ENCODE peak calls at places on chromosomes 6 and 20, in nine cellular contexts. I is HTR-8/SVneo; G is Caki2; T is uterus; O is amygdala; L is IMR-90; P is CD4-positive, alpha-beta memory T cell; E is EH; B is astrocyte of the cerebellum. W is an unnamed sample.

GRCh38 chr6:111625511-111626331 is 20.0 kb upstream of the TRAF3IP2 start:
- DNase-seq in E (peak), P (no peak), G (no peak), T (peak), O (peak), I (no peak), L (peak), B (no peak), W (no peak)

GRCh38 chr6:123808556-123808955 is 4.9 kb downstream of the NKAIN2 start:
- DNase-seq in P (no peak), E (no peak), T (no peak), B (no peak), L (no peak), I (no peak), O (no peak), G (peak), W (no peak)

GRCh38 chr6:53361549-53362031 is 12.8 kb upstream of the ELOVL5 start:
- DNase-seq in E (peak), I (no peak), O (peak), B (no peak), P (peak), L (peak), T (no peak), G (no peak), W (no peak)

GRCh38 chr20:51583073-51583472 is 40.6 kb upstream of the NFATC2 start:
- DNase-seq in O (no peak), G (no peak), P (no peak), L (no peak), B (no peak), E (no peak), T (no peak), I (no peak), W (no peak)

GRCh38 chr20:14523090-14523489 is 185.7 kb upstream of the FLRT3 start:
- DNase-seq in O (no peak), L (no peak), I (no peak), G (no peak), T (no peak), B (no peak), P (no peak), E (no peak), W (no peak)

GRCh38 chr20:33893314-33893713 is 82.2 kb downstream of the CHMP4B start:
- DNase-seq in P (no peak), I (no peak), E (peak), O (no peak), L (peak), T (no peak), B (no peak), G (no peak), W (no peak)

GRCh38 chr6:46935687-46936086 is 13.9 kb upstream of the ADGRF5 start:
- DNase-seq in P (no peak), B (no peak), O (no peak), L (no peak), E (peak), T (no peak), G (no peak), I (peak), W (no peak)

GRCh38 chr20:24870876-24871275 is 78.2 kb upstream of the CST7 start:
- DNase-seq in G (peak), E (no peak), P (no peak), B (no peak), L (no peak), I (no peak), T (no peak), O (no peak), W (peak)

GRCh38 chr6:167469655-167470054 is 144.8 kb downstream of the TTLL2 start:
- DNase-seq in E (no peak), B (no peak), L (no peak), T (peak), G (no peak), I (no peak), P (no peak), O (no peak), W (no peak)

GRCh38 chr6:169171951-169172350 is 81.7 kb downstream of the THBS2 start:
- DNase-seq in P (no peak), L (peak), G (no peak), E (peak), T (no peak), B (no peak), I (no peak), O (no peak), W (no peak)

GRCh38 chr6:168026925-168027324 is 29.5 kb downstream of the KIF25 start:
- DNase-seq in B (no peak), T (no peak), L (no peak), G (no peak), O (no peak), I (no peak), E (no peak), P (no peak), W (no peak)

GRCh38 chr20:53606364-53606985 is 12.8 kb upstream of the ZNF217 start:
- DNase-seq in E (peak), O (no peak), G (peak), I (peak), T (no peak), P (no peak), B (peak), L (peak), W (no peak)

GRCh38 chr6:5036309-5036708 is 32.5 kb upstream of the RPP40 start:
- DNase-seq in I (no peak), E (peak), B (no peak), T (no peak), O (no peak), L (peak), P (no peak), G (peak), W (no peak)

GRCh38 chr6:132764370-132764769 is 6.7 kb upstream of the VNN2 start:
- DNase-seq in B (peak), E (peak), P (no peak), L (peak), G (peak), I (peak), T (peak), O (peak), W (no peak)

GRCh38 chr6:121760640-121761213 is 325.3 kb downstream of the GJA1 start:
- DNase-seq in G (no peak), L (no peak), P (no peak), I (no peak), B (no peak), O (no peak), E (no peak), T (no peak), W (no peak)

GRCh38 chr6:45946352-45946751 is 69.3 kb downstream of the CLIC5 start:
- DNase-seq in P (no peak), I (no peak), G (no peak), L (peak), T (peak), E (peak), B (peak), O (no peak), W (peak)

GRCh38 chr6:56079761-56080540 is 167.4 kb downstream of the COL21A1 start:
- DNase-seq in P (no peak), O (no peak), L (no peak), T (no peak), I (no peak), B (peak), E (no peak), G (no peak), W (no peak)

GRCh38 chr6:138719011-138719635 is 54.4 kb upstream of the CCDC28A start:
- DNase-seq in O (no peak), G (no peak), E (peak), I (no peak), B (peak), T (no peak), L (peak), P (no peak), W (no peak)

GRCh38 chr6:170022291-170022722 is 268.6 kb downstream of the DLL1 start:
- DNase-seq in P (no peak), O (no peak), I (no peak), L (no peak), E (no peak), T (no peak), G (no peak), B (no peak), W (no peak)

W was measured in NAMALWA.